ENCODE peak calls at places on chromosomes 7 and 10, in five cellular contexts. Y is LNCaP clone FGC, U is fibroblast of lung, H is cardiac fibroblast, F is tibial nerve. W is an unnamed sample.

GRCh38 chr7:115267503-115267902 is 345.6 kb downstream of the MDFIC start:
- DNase-seq in Y (no peak), U (no peak), H (no peak), F (no peak), W (no peak)

GRCh38 chr10:100184426-100185219 is 1.2 kb downstream of the ERLIN1 start:
- DNase-seq in Y (no peak), U (peak; percentile 25), H (peak; percentile 20), F (no peak), W (no peak)

GRCh38 chr7:41247128-41247865 is 455.6 kb downstream of the INHBA start:
- DNase-seq in Y (no peak), U (peak; percentile 87), H (peak; percentile 24), F (no peak), W (peak; percentile 48)

GRCh38 chr10:119502214-119502613 is 40.3 kb downstream of the RGS10 start:
- DNase-seq in Y (no peak), U (no peak), H (no peak), F (no peak), W (no peak)

GRCh38 chr7:129989466-129989865 is 36.7 kb upstream of the UBE2H start:
- DNase-seq in Y (no peak), U (peak; percentile 34), H (no peak), F (no peak), W (no peak)

GRCh38 chr7:42617781-42618457 is 294.0 kb downstream of the C7orf25 start:
- DNase-seq in Y (no peak), U (no peak), H (no peak), F (no peak), W (no peak)

GRCh38 chr7:5234852-5235831 is 45.1 kb downstream of the WIPI2 start:
- DNase-seq in Y (peak; percentile 18), U (peak; percentile 32), H (no peak), F (no peak), W (no peak)

GRCh38 chr7:30475580-30475979 is 3.0 kb downstream of the NOD1 start:
- DNase-seq in Y (no peak), U (peak; percentile 47), H (no peak), F (no peak), W (no peak)

GRCh38 chr7:51123322-51124021 is 193.1 kb downstream of the COBL start:
- DNase-seq in Y (no peak), U (peak; percentile 89), H (peak; percentile 94), F (no peak), W (peak; percentile 95)

GRCh38 chr10:112810651-112811215 is 139.3 kb upstream of the TCF7L2 start:
- DNase-seq in Y (peak; percentile 47), U (peak; percentile 57), H (no peak), F (no peak), W (no peak)

GRCh38 chr10:73892314-73893080 is 18.1 kb upstream of the CAMK2G start:
- DNase-seq in Y (no peak), U (peak; percentile 80), H (peak; percentile 73), F (no peak), W (peak; percentile 86)

GRCh38 chr7:69395072-69395714 is 203.1 kb upstream of the AUTS2 start:
- DNase-seq in Y (no peak), U (peak; percentile 98), H (no peak), F (peak; percentile 18), W (no peak)

GRCh38 chr7:73715648-73716317 is 3.7 kb downstream of the STX1A start:
- DNase-seq in Y (peak; percentile 18), U (peak; percentile 92), H (peak; percentile 98), F (no peak), W (peak; percentile 99)

GRCh38 chr7:154998481-154998880 is 4.4 kb downstream of the PAXIP1 start:
- DNase-seq in Y (no peak), U (no peak), H (no peak), F (no peak), W (no peak)

GRCh38 chr7:155001756-155002410 is 1.0 kb downstream of the PAXIP1 start:
- DNase-seq in Y (no peak), U (peak; percentile 3), H (peak; percentile 14), F (no peak), W (peak; percentile 29)

GRCh38 chr7:155003215-155003999 is 483 bp upstream of the PAXIP1 start:
- DNase-seq in Y (peak; percentile 54), U (peak; percentile 71), H (peak; percentile 76), F (peak; percentile 51), W (peak; percentile 91)

GRCh38 chr7:155002411-155003214 is at the start of gene PAXIP1:
- DNase-seq in Y (no peak), U (peak; percentile 13), H (no peak), F (no peak), W (peak; percentile 74)

GRCh38 chr7:155000795-155001194 is 2.1 kb downstream of the PAXIP1 start:
- DNase-seq in Y (no peak), U (no peak), H (no peak), F (no peak), W (no peak)
- TF ChIP-seq CTCF in Y (peak; percentile 8), U (no peak), H (no peak), F (no peak), W (no peak)

GRCh38 chr7:44583145-44583544 is 1.1 kb upstream of the TMED4 start:
- DNase-seq in Y (no peak), U (no peak), H (no peak), F (no peak), W (no peak)
- H3K4me3 ChIP-seq in Y (peak overlapping the region; percentile 96), U (peak overlapping the region; percentile 95), H (peak overlapping the region; percentile 87), F (peak overlapping the region; percentile 71), W (peak overlapping the region; percentile 96)

GRCh38 chr7:155355745-155356144 is 58.1 kb downstream of the INSIG1 start:
- DNase-seq in Y (no peak), U (no peak), H (no peak), F (no peak), W (no peak)

GRCh38 chr7:155355176-155355575 is 57.5 kb downstream of the INSIG1 start:
- DNase-seq in Y (no peak), U (no peak), H (no peak), F (no peak), W (no peak)

GRCh38 chr7:155358066-155358947 is 60.6 kb downstream of the INSIG1 start:
- DNase-seq in Y (no peak), U (no peak), H (no peak), F (no peak), W (no peak)

GRCh38 chr7:155357573-155358041 is 59.9 kb downstream of the INSIG1 start:
- DNase-seq in Y (no peak), U (no peak), H (peak; percentile 80), F (no peak), W (peak; percentile 74)

GRCh38 chr7:155356323-155357105 is 58.8 kb downstream of the INSIG1 start:
- DNase-seq in Y (no peak), U (no peak), H (no peak), F (no peak), W (peak; percentile 54)
- TF ChIP-seq CTCF in Y (peak; percentile 36), U (no peak), H (no peak), F (no peak), W (peak; percentile 23)

DNA sequence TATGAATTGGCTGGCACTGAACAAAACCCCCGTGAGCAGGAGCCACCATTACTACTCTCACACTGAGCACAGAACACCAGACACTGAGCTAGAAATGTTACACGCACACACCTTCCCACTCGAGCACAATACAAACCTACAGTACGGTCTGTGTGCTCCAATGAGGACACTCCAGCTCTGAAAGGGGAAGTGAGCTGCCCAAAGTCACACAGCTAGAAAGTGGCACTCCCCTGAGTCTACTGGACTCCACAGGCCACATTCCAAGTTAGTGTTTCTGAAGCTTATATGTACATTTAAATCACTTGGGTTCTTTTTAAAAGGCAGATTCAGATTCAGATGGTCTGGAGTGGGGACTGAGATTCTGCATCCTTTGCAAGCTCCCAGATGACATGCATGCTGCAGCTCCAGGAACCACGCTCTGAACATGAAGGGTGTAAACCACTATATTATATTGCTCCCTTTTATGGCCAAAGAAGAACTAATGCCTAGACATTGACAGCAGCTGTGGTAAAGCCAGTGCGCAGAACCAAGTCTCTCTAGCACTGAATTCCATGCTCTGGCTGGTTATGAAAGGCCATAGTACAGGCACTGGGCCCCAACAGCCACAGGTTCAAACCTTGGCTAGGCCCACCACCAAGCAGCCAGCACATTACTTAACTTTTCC is 77.1 kb downstream of the FRMPD2 start:
- DNase-seq in Y (no peak), U (no peak), H (no peak), F (no peak), W (no peak)
- H3K4me3 ChIP-seq in Y (no peak overlapping the region), U (no peak overlapping the region), H (no peak overlapping the region), F (no peak overlapping the region), W (no peak overlapping the region)

GRCh38 chr10:75401569-75402485 is at the start of gene ZNF503:
- DNase-seq in Y (peak; percentile 85), U (peak; percentile 99), H (peak; percentile 97), F (peak; percentile 94), W (peak; percentile 99)
- TF ChIP-seq CTCF in Y (peak; percentile 7), U (peak; percentile 14), H (peak; percentile 38), F (peak; percentile 14), W (no peak)

GRCh38 chr7:7157887-7158271 is 24.5 kb upstream of the C1GALT1 start:
- DNase-seq in Y (no peak), U (peak; percentile 81), H (peak; percentile 85), F (no peak), W (peak; percentile 82)
- H3K4me3 ChIP-seq in Y (no peak overlapping the region), U (peak overlapping the region; percentile 14), H (peak overlapping the region; percentile 44), F (no peak overlapping the region), W (peak overlapping the region; percentile 46)

DNA sequence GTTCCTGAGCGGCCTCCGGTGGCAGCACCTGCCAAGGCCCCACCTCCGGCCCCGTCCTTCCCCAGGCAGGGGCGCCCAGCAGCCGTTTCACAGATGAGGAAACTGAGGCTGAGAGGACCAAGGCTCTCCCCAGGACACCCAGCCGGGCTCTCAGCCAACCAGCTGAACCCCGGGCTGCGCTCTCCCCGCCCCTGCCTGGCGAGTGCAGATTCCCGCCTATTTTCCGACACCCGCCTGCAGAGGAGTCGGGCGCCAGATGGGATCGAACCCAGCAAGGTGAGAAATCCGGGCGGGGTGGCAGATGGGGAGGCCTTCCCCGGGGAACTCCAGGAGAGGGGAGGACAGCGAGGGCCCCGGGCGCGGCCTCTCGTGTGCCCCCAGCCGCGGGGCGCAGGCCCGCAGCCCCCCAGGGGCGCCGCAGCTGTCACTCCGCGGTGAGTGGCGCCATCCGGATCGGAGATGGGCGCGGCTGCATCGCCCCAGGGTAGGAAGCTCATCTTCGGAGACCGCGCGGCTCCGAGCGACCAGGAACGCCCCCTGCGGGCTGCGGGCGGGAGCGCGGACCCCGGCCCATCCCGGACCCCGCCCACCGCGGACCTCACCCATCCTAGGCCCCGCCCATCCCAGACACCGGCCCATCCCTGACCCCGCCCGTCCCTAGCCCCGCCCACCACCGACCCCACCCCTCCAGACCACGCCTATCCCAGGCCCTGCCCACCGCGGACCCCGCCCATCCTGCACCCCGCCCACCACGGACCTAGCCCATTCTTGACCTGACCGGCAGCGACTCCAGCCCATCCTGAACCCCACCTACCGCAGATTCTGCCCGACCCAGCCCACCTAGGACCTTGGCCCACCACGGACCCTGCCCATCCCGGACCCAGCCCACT is 90.3 kb downstream of the MICALL2 start:
- DNase-seq in Y (no peak), U (no peak), H (no peak), F (no peak), W (peak; percentile 21)
- TF ChIP-seq CTCF in Y (peak; percentile 33), U (no peak), H (no peak), F (no peak), W (no peak)